ENCODE peak calls at places on chromosomes 11 and 22, in five cellular contexts. One of them, this sample, is unnamed.

GRCh38 chr11:2807276-2807681 is 78.3 kb downstream of the CDKN1C start:
- DNase-seq in GM23338: no peak
- DNase-seq in HL-60: no peak
- DNase-seq in HCT116: no peak
- DNase-seq in psoas muscle: peak
- DNase-seq in this sample: no peak

GRCh38 chr11:67197606-67198005 is 68.7 kb upstream of the GRK2 start:
- DNase-seq in GM23338: peak
- DNase-seq in HL-60: no peak
- DNase-seq in HCT116: no peak
- DNase-seq in psoas muscle: no peak
- DNase-seq in this sample: no peak

GRCh38 chr11:133946541-133947297 is 10.0 kb downstream of the IGSF9B start:
- DNase-seq in GM23338: peak
- DNase-seq in HL-60: no peak
- DNase-seq in HCT116: no peak
- DNase-seq in psoas muscle: no peak
- DNase-seq in this sample: no peak

GRCh38 chr11:96524475-96524874 is 134.7 kb downstream of the JRKL start:
- DNase-seq in GM23338: no peak
- DNase-seq in HL-60: no peak
- DNase-seq in HCT116: no peak
- DNase-seq in psoas muscle: no peak
- DNase-seq in this sample: no peak

GRCh38 chr22:40408718-40409612 is 38.6 kb downstream of the SGSM3 start:
- DNase-seq in GM23338: no peak
- DNase-seq in HL-60: no peak
- DNase-seq in HCT116: no peak
- DNase-seq in psoas muscle: no peak
- DNase-seq in this sample: no peak

GRCh38 chr11:124724854-124725718 is 14.7 kb upstream of the NRGN start:
- DNase-seq in GM23338: no peak
- DNase-seq in HL-60: no peak
- DNase-seq in HCT116: no peak
- DNase-seq in psoas muscle: peak
- DNase-seq in this sample: no peak

GRCh38 chr11:119902656-119903181 is 173.7 kb upstream of the NECTIN1 start:
- DNase-seq in GM23338: no peak
- DNase-seq in HL-60: no peak
- DNase-seq in HCT116: no peak
- DNase-seq in psoas muscle: no peak
- DNase-seq in this sample: no peak

GRCh38 chr11:116842909-116843308 is 5.5 kb upstream of the APOA1 start:
- DNase-seq in GM23338: no peak
- DNase-seq in HL-60: no peak
- DNase-seq in HCT116: no peak
- DNase-seq in psoas muscle: no peak
- DNase-seq in this sample: no peak

GRCh38 chr11:133406493-133406892 is 125.8 kb downstream of the OPCML start:
- DNase-seq in GM23338: no peak
- DNase-seq in HL-60: no peak
- DNase-seq in HCT116: no peak
- DNase-seq in psoas muscle: no peak
- DNase-seq in this sample: no peak

GRCh38 chr22:48943567-48944432 is 883.9 kb downstream of the BRD1 start:
- DNase-seq in GM23338: no peak
- DNase-seq in HL-60: peak
- DNase-seq in HCT116: no peak
- DNase-seq in psoas muscle: no peak
- DNase-seq in this sample: no peak

GRCh38 chr22:28207281-28208030 is 288.4 kb upstream of the PITPNB start:
- DNase-seq in GM23338: no peak
- DNase-seq in HL-60: no peak
- DNase-seq in HCT116: no peak
- DNase-seq in psoas muscle: no peak
- DNase-seq in this sample: no peak

GRCh38 chr22:19432092-19432844 is at the start of gene MRPL40:
- DNase-seq in GM23338: peak
- DNase-seq in HL-60: peak
- DNase-seq in HCT116: peak
- DNase-seq in psoas muscle: peak
- DNase-seq in this sample: peak

GRCh38 chr11:19474211-19474610 is 233.5 kb upstream of the E2F8 start:
- DNase-seq in GM23338: no peak
- DNase-seq in HL-60: no peak
- DNase-seq in HCT116: no peak
- DNase-seq in psoas muscle: no peak
- DNase-seq in this sample: no peak

GRCh38 chr11:14320020-14320419 is 39.0 kb downstream of the RRAS2 start:
- DNase-seq in GM23338: no peak
- DNase-seq in HL-60: no peak
- DNase-seq in HCT116: no peak
- DNase-seq in psoas muscle: no peak
- DNase-seq in this sample: no peak

GRCh38 chr11:68332186-68332585 is 19.8 kb downstream of the LRP5 start:
- DNase-seq in GM23338: no peak
- DNase-seq in HL-60: no peak
- DNase-seq in HCT116: no peak
- DNase-seq in psoas muscle: no peak
- DNase-seq in this sample: no peak

GRCh38 chr22:20058989-20059770 is 20.9 kb upstream of the DGCR8 start:
- DNase-seq in GM23338: no peak
- DNase-seq in HL-60: no peak
- DNase-seq in HCT116: no peak
- DNase-seq in psoas muscle: no peak
- DNase-seq in this sample: no peak

GRCh38 chr22:19967850-19968449 is 26.3 kb upstream of the TXNRD2 start:
- DNase-seq in GM23338: no peak
- DNase-seq in HL-60: no peak
- DNase-seq in HCT116: no peak
- DNase-seq in psoas muscle: no peak
- DNase-seq in this sample: no peak

GRCh38 chr11:122099345-122100045 is 16.5 kb downstream of the BLID start:
- DNase-seq in GM23338: no peak
- DNase-seq in HL-60: no peak
- DNase-seq in HCT116: no peak
- DNase-seq in psoas muscle: no peak
- DNase-seq in this sample: no peak

GRCh38 chr11:122102426-122102825 is 13.6 kb downstream of the BLID start:
- DNase-seq in GM23338: no peak
- DNase-seq in HL-60: no peak
- DNase-seq in HCT116: no peak
- DNase-seq in psoas muscle: no peak
- DNase-seq in this sample: no peak

GRCh38 chr11:122098223-122098980 is 17.6 kb downstream of the BLID start:
- DNase-seq in GM23338: no peak
- DNase-seq in HL-60: no peak
- DNase-seq in HCT116: no peak
- DNase-seq in psoas muscle: no peak
- DNase-seq in this sample: no peak

GRCh38 chr11:122101625-122102291 is 14.3 kb downstream of the BLID start:
- DNase-seq in GM23338: peak
- DNase-seq in HL-60: no peak
- DNase-seq in HCT116: no peak
- DNase-seq in psoas muscle: peak
- DNase-seq in this sample: no peak

DNA sequence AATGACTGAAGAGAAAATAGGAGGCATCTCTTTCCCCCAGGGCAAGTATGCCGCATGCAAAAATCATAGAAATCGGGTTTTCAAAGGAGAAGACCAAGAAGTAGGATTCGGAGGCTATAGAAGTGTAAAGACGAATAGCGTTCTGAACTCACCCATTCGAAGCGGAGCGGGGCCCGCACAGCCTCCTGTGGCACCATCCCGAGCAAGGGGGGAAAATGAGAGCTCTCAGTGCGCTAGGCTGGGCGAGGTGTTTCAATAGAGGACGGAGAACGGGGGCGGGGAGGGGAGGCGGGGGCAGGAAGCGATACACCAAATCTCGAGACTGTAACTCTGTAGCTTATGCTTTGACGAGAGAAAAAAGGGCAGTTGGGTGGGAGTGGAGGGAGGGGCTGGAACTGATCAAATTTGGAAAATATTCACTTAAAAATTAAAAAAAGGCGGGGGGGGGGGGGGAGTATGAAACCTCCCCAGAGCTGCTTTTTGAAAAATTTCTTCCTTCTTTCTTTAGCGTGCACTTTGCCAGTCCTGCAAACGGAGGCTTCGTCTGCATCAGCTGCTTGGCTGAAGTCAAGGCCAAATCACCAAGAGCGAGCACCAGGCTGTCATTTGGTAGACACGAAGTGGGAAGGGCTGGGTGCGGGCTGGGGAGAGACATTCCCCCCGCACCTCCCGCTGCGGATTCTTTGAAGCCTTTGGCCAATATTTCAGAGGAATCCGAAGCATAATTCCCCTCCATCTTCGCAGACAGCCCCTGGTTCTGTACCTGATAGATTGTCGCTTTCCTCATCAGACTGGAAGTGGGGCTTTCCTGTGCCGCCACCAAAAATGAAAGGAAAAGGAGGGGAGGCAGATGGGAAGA is 15.6 kb downstream of the BLID start:
- DNase-seq in GM23338: peak
- DNase-seq in HL-60: no peak
- DNase-seq in HCT116: no peak
- DNase-seq in psoas muscle: peak
- DNase-seq in this sample: no peak
- H3K27ac ChIP-seq in GM23338: no peak
- H3K27ac ChIP-seq in HL-60: no peak
- H3K27ac ChIP-seq in HCT116: peak
- H3K27ac ChIP-seq in psoas muscle: peak
- H3K27ac ChIP-seq in this sample: no peak

DNA sequence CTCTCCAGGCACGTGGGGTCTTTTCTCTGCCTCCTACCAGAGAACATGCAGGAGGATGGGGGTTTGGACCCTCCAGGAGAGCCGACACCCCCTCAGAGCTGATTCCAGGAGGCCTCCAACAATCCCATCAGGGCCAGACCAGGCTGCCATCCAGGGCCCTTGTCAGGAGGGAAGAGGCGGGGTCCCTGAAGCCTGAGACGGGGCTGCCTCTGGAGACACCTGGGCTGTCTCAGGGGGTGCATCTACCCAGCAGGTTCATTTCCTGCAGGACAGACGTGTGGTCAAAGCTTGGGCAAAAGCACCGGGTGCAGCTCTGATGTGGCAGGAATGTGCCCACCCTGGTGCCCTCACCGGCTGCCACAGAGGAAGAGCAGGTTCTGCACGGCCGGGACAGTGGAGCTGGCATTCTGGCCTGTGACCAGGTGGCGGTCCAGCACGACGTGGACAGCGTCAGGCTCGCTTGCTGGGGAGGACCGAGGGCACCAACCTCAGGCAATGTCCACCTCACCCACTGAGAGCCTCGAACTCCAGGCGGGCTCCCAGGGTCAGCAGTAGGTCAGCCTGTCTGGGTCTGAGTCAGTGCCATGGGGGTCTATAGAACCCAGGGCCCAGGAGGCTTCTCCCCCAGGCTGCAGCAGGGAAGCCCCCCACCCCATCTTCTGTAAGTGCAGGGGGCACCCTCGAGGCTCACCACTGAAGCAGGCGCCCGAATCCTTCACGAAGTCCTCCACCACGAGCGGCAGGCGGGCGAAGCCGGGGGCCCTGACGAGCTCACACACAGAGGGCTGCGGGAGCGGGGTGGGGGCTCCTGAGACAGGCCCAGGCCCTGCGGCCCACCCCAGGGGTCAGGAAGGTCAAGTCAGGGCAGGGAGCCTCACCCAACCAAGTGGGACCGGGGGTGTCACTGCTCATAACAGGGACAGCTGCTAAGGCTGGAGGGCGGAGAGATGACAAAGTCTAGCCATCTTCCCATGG is 6.4 kb downstream of the GATD1 start:
- DNase-seq in GM23338: no peak
- DNase-seq in HL-60: no peak
- DNase-seq in HCT116: no peak
- DNase-seq in psoas muscle: no peak
- DNase-seq in this sample: no peak
- H3K27ac ChIP-seq in GM23338: no peak
- H3K27ac ChIP-seq in HL-60: no peak
- H3K27ac ChIP-seq in HCT116: peak
- H3K27ac ChIP-seq in psoas muscle: no peak
- H3K27ac ChIP-seq in this sample: no peak

GRCh38 chr22:42369250-42370041 is 62.8 kb downstream of the NFAM1 start:
- DNase-seq in GM23338: peak
- DNase-seq in HL-60: peak
- DNase-seq in HCT116: peak
- DNase-seq in psoas muscle: peak
- DNase-seq in this sample: peak
- H3K27ac ChIP-seq in GM23338: peak
- H3K27ac ChIP-seq in HL-60: no peak
- H3K27ac ChIP-seq in HCT116: peak
- H3K27ac ChIP-seq in psoas muscle: no peak
- H3K27ac ChIP-seq in this sample: no peak

GRCh38 chr22:49971232-49972162 is 10.9 kb downstream of the PIM3 start:
- DNase-seq in GM23338: peak
- DNase-seq in HL-60: peak
- DNase-seq in HCT116: no peak
- DNase-seq in psoas muscle: peak
- DNase-seq in this sample: peak

GRCh38 chr22:49972163-49973017 is 11.8 kb downstream of the PIM3 start:
- DNase-seq in GM23338: no peak
- DNase-seq in HL-60: no peak
- DNase-seq in HCT116: no peak
- DNase-seq in psoas muscle: peak
- DNase-seq in this sample: no peak

GRCh38 chr22:49970528-49971231 is 10.1 kb downstream of the PIM3 start:
- DNase-seq in GM23338: peak
- DNase-seq in HL-60: peak
- DNase-seq in HCT116: peak
- DNase-seq in psoas muscle: peak
- DNase-seq in this sample: peak

GRCh38 chr22:49975543-49976389 is 15.2 kb downstream of the PIM3 start:
- DNase-seq in GM23338: peak
- DNase-seq in HL-60: peak
- DNase-seq in HCT116: no peak
- DNase-seq in psoas muscle: peak
- DNase-seq in this sample: no peak

DNA sequence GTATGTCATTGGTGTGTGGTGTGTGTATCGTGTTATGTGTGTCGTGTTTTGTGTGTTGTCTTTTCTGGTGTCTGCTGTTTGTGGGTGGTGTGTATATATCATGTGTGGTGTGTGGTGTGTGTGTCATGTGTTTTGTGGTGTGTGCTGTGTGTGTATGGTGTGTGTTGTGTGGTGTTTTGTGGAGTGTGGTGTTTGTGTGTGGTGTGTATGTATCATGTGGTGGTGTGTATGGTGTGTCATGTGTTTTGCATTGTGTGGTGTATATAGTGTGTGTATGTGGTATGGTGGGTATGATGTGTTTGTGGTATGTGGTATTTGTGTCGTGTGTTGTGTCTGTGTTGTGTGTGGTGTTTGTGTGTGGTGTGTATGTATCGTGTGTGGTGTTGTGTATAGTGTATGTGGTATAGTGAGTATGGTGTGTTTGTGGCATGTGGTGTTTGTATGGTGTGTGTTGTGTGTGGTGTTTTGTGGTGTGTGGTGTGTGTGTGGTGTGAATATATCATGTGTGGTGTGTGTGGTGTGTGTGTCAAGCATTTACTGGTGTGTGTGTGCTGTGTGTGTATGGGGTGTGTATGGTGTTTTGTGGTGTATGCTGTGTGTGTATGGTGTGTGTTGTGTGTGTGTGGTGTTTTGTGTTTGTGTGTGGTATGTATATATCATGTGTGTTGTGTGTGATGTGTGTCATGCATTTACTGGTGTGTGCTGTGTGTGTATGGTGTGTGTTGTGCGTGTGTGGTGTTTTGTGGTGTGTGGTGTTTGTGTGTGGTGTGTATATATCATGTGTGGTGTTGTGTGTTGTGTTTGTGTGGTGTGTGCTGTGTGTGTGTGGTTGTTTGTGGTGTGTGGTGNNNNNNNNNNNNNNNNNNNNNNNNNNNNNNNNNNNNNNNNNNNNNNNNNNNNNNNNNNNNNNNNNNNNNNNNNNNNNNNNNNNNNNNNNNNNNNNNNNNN is 12.7 kb downstream of the PIM3 start:
- DNase-seq in GM23338: no peak
- DNase-seq in HL-60: no peak
- DNase-seq in HCT116: no peak
- DNase-seq in psoas muscle: no peak
- DNase-seq in this sample: no peak
- H3K27ac ChIP-seq in GM23338: no peak
- H3K27ac ChIP-seq in HL-60: no peak
- H3K27ac ChIP-seq in HCT116: peak
- H3K27ac ChIP-seq in psoas muscle: no peak
- H3K27ac ChIP-seq in this sample: no peak